ENCODE peak calls at places on chromosomes 3 and 15, in six cellular contexts. W, P, L, T, M and X are unnamed samples.
A peak's percentile ranks its signal among the peaks of the same experiment; 100 is the strongest.

GRCh38 chr15:52783929-52784798 is 6.0 kb downstream of the ONECUT1 start:
- DNase-seq in W (no peak), P (no peak), L (no peak), T (peak; percentile 49), M (no peak), X (no peak)

GRCh38 chr3:184568918-184569829 is 7.6 kb downstream of the EPHB3 start:
- DNase-seq in W (peak; percentile 97), P (peak; percentile 74), L (peak; percentile 87), T (peak; percentile 77), M (peak; percentile 91), X (peak; percentile 76)

GRCh38 chr15:33008284-33009011 is 186.1 kb downstream of the FMN1 start:
- DNase-seq in W (peak; percentile 81), P (no peak), L (no peak), T (no peak), M (no peak), X (no peak)

GRCh38 chr3:8319935-8320634 is 181.5 kb upstream of the LMCD1 start:
- DNase-seq in W (peak; percentile 77), P (no peak), L (no peak), T (no peak), M (no peak), X (no peak)

GRCh38 chr3:126850370-126851085 is 132.4 kb upstream of the PLXNA1 start:
- DNase-seq in W (peak; percentile 78), P (no peak), L (no peak), T (no peak), M (peak; percentile 58), X (peak; percentile 43)

GRCh38 chr3:105228696-105229095 is 138.0 kb upstream of the ALCAM start:
- DNase-seq in W (no peak), P (no peak), L (no peak), T (no peak), M (no peak), X (no peak)

GRCh38 chr3:154112146-154112545 is 9.0 kb upstream of the ARHGEF26 start:
- DNase-seq in W (no peak), P (no peak), L (no peak), T (no peak), M (no peak), X (peak; percentile 15)

GRCh38 chr3:152104847-152105415 is 163.8 kb upstream of the MBNL1 start:
- DNase-seq in W (no peak), P (no peak), L (no peak), T (no peak), M (no peak), X (no peak)

GRCh38 chr3:42072930-42073329 is 18.2 kb upstream of the TRAK1 start:
- DNase-seq in W (no peak), P (no peak), L (no peak), T (no peak), M (no peak), X (no peak)

GRCh38 chr15:77762747-77763146 is 130.0 kb upstream of the LINGO1 start:
- DNase-seq in W (no peak), P (no peak), L (no peak), T (no peak), M (no peak), X (no peak)

GRCh38 chr3:137766069-137766960 is 2.2 kb downstream of the SOX14 start:
- DNase-seq in W (no peak), P (no peak), L (no peak), T (no peak), M (no peak), X (no peak)

GRCh38 chr3:8975081-8976020 is 12.1 kb upstream of the RAD18 start:
- DNase-seq in W (no peak), P (no peak), L (no peak), T (no peak), M (no peak), X (no peak)

GRCh38 chr3:177452487-177452886 is 255.2 kb upstream of the TBL1XR1 start:
- DNase-seq in W (peak; percentile 94), P (no peak), L (no peak), T (no peak), M (no peak), X (no peak)

GRCh38 chr15:75089781-75090734 is 66.7 kb downstream of the PPCDC start:
- DNase-seq in W (no peak), P (no peak), L (no peak), T (no peak), M (peak; percentile 67), X (no peak)

GRCh38 chr3:195999896-196000295 is 82.0 kb downstream of the TFRC start:
- DNase-seq in W (no peak), P (no peak), L (no peak), T (peak; percentile 34), M (no peak), X (no peak)

GRCh38 chr3:174883881-174884675 is 24.9 kb downstream of the NAALADL2 start:
- DNase-seq in W (no peak), P (no peak), L (no peak), T (no peak), M (no peak), X (no peak)

GRCh38 chr3:175672119-175672689 is 813.1 kb downstream of the NAALADL2 start:
- DNase-seq in W (peak; percentile 63), P (no peak), L (no peak), T (no peak), M (no peak), X (no peak)

GRCh38 chr15:64851503-64851840 is 9.8 kb downstream of the PLEKHO2 start:
- DNase-seq in W (peak; percentile 93), P (peak; percentile 42), L (peak; percentile 49), T (no peak), M (no peak), X (no peak)

GRCh38 chr3:37800022-37800493 is 61.6 kb upstream of the CTDSPL start:
- DNase-seq in W (peak; percentile 80), P (no peak), L (no peak), T (no peak), M (no peak), X (no peak)

GRCh38 chr3:127456471-127457093 is 134.0 kb downstream of the TPRA1 start:
- DNase-seq in W (peak; percentile 63), P (no peak), L (no peak), T (no peak), M (no peak), X (no peak)

GRCh38 chr3:21484323-21485154 is 266.5 kb downstream of the ZNF385D start:
- DNase-seq in W (peak; percentile 62), P (peak; percentile 59), L (peak; percentile 58), T (no peak), M (peak; percentile 46), X (peak; percentile 59)

GRCh38 chr3:60186359-60186758 is 1064.9 kb downstream of the FHIT start:
- DNase-seq in W (no peak), P (no peak), L (no peak), T (no peak), M (no peak), X (no peak)

GRCh38 chr3:148075829-148076716 is 621.6 kb upstream of the AGTR1 start:
- DNase-seq in W (peak; percentile 59), P (peak; percentile 23), L (no peak), T (no peak), M (no peak), X (peak; percentile 43)

GRCh38 chr3:150479370-150479769 is 66.9 kb downstream of the SERP1 start:
- DNase-seq in W (no peak), P (no peak), L (no peak), T (no peak), M (no peak), X (no peak)

GRCh38 chr3:134312873-134313838 is 61.1 kb downstream of the AMOTL2 start:
- DNase-seq in W (peak; percentile 76), P (peak; percentile 78), L (peak; percentile 51), T (peak; percentile 77), M (peak; percentile 90), X (peak; percentile 85)

GRCh38 chr3:196611761-196612483 is 27.6 kb upstream of the NRROS start:
- DNase-seq in W (no peak), P (no peak), L (no peak), T (no peak), M (no peak), X (no peak)

GRCh38 chr3:16534914-16535301 is 21.4 kb upstream of the RFTN1 start:
- DNase-seq in W (no peak), P (no peak), L (no peak), T (no peak), M (no peak), X (no peak)
- TF ChIP-seq POLR2A in W (no peak), P (no peak), L (no peak), T (no peak), M (no peak), X (no peak)

GRCh38 chr3:106294121-106294520 is 425.3 kb upstream of the CBLB start:
- DNase-seq in W (no peak), P (no peak), L (no peak), T (no peak), M (no peak), X (no peak)

GRCh38 chr3:106290304-106290997 is 421.6 kb upstream of the CBLB start:
- DNase-seq in W (no peak), P (no peak), L (no peak), T (no peak), M (no peak), X (no peak)

GRCh38 chr3:106299300-106300098 is 430.7 kb upstream of the CBLB start:
- DNase-seq in W (peak; percentile 32), P (no peak), L (no peak), T (no peak), M (no peak), X (no peak)

DNA sequence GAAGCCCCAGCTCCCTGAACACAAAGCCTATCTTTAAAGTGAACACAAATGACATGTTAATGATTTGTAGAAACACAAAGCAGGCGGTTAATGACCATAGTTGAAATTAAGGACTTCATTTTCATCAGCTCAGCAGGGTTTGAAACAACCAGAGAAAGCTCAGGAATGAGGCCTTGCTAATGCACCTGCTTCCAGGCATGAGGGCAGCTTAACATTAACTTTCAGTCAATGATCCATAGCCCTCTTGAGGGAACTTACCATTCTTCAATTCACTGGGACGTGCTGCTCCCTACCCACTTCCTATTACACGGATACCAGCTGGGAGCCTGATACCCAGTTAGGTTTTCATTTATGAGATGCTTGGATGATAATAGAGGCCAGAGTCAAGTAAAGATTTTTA is 427.3 kb upstream of the CBLB start:
- DNase-seq in W (no peak), P (no peak), L (no peak), T (no peak), M (no peak), X (no peak)
- H3K4me1 ChIP-seq in W (no peaks in the 10 kb centered on the region), P (no peaks in the 10 kb centered on the region), L (no peaks in the 10 kb centered on the region), T (no peaks in the 10 kb centered on the region), M (no peaks in the 10 kb centered on the region), X (no peaks in the 10 kb centered on the region)

GRCh38 chr3:46915297-46915822 is 37.8 kb downstream of the PTH1R start:
- DNase-seq in W (no peak), P (no peak), L (no peak), T (peak; percentile 9), M (no peak), X (no peak)
- TF ChIP-seq POLR2A in W (no peak), P (no peak), L (no peak), T (no peak), M (no peak), X (no peak)

DNA sequence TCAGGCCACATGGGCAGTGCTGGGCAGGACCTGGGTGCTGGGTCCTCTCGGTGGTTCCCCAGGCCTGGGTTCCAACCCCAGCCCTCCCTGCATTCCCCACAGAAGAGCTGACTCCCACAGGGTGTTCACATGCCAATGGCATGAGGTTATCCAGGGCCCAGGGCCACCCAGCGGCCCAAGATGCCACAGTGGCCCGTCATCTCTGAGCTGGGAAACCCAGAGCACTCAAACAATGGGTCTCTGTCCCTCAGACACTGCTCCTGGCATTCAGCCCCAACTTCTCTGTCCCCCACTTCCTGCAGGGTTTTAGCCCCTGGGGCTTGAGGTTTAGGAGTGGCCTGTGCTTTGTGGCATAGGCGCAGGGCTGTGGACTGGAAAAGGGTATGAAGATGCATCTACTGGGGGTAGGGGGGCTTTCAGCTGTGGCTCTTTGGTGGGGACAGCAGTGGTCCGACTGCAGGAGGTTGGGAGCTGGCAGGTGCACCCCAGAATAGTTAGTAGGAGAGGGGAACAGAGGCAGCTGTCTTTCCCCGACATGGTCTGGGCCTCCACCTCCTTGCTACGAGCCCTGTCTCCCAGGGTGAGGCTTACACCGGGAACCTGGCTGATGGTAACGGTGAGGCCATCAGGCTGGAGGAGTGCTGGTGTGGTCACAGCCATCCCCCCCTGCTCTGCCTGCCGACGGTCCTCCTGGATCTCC is 1.7 kb downstream of the CCDC9B start:
- DNase-seq in W (peak; percentile 93), P (no peak), L (no peak), T (no peak), M (peak; percentile 79), X (peak; percentile 67)
- H3K4me1 ChIP-seq in W (peaks cover 40% of the 10 kb centered on the region), P (peaks cover 31% of the 10 kb centered on the region), L (peaks cover 77% of the 10 kb centered on the region), T (peaks cover 95% of the 10 kb centered on the region), M (peaks cover 98% of the 10 kb centered on the region), X (peaks cover 75% of the 10 kb centered on the region)